ENCODE peak calls at places on chromosomes 5 and 9, in four cellular contexts. D, F, R and I are unnamed samples.

GRCh38 chr5:42875785-42876374 is 64.2 kb upstream of the SELENOP start:
- DNase-seq in D (no peak), F (no peak), R (no peak), I (no peak)

GRCh38 chr5:157827429-157827828 is 31.5 kb downstream of the CLINT1 start:
- DNase-seq in D (no peak), F (no peak), R (no peak), I (no peak)

GRCh38 chr5:125412561-125413535 is 666.4 kb upstream of the ZNF608 start:
- DNase-seq in D (peak), F (peak), R (no peak), I (no peak)

GRCh38 chr5:87053134-87053533 is 214.5 kb upstream of the RASA1 start:
- DNase-seq in D (no peak), F (no peak), R (no peak), I (no peak)

GRCh38 chr5:68845121-68845520 is 248.7 kb upstream of the SLC30A5 start:
- DNase-seq in D (no peak), F (no peak), R (no peak), I (no peak)

GRCh38 chr9:102631559-102631958 is 363.6 kb upstream of the CYLC2 start:
- DNase-seq in D (no peak), F (no peak), R (no peak), I (no peak)

GRCh38 chr9:96557921-96558320 is 61.7 kb downstream of the CDC14B start:
- DNase-seq in D (no peak), F (no peak), R (no peak), I (no peak)

GRCh38 chr9:102941868-102942267 is 53.3 kb upstream of the CYLC2 start:
- DNase-seq in D (no peak), F (no peak), R (no peak), I (no peak)

GRCh38 chr5:20020235-20020634 is 32.2 kb upstream of the CDH18 start:
- DNase-seq in D (no peak), F (no peak), R (no peak), I (no peak)

GRCh38 chr5:139075066-139076050 is 122.8 kb downstream of the SIL1 start:
- DNase-seq in D (no peak), F (no peak), R (no peak), I (no peak)

GRCh38 chr5:61348437-61348836 is 16.4 kb downstream of the ZSWIM6 start:
- DNase-seq in D (no peak), F (no peak), R (no peak), I (no peak)

GRCh38 chr9:76419782-76420380 is 25.7 kb upstream of the RFK start:
- DNase-seq in D (no peak), F (no peak), R (peak), I (no peak)

GRCh38 chr5:143720689-143721088 is 91.3 kb upstream of the HMHB1 start:
- DNase-seq in D (no peak), F (no peak), R (no peak), I (no peak)

GRCh38 chr9:111294691-111295451 is 35.2 kb downstream of the OR2K2 start:
- DNase-seq in D (no peak), F (no peak), R (no peak), I (no peak)

GRCh38 chr9:36781532-36781931 is 208.8 kb downstream of the MELK start:
- DNase-seq in D (no peak), F (no peak), R (peak), I (no peak)

DNA sequence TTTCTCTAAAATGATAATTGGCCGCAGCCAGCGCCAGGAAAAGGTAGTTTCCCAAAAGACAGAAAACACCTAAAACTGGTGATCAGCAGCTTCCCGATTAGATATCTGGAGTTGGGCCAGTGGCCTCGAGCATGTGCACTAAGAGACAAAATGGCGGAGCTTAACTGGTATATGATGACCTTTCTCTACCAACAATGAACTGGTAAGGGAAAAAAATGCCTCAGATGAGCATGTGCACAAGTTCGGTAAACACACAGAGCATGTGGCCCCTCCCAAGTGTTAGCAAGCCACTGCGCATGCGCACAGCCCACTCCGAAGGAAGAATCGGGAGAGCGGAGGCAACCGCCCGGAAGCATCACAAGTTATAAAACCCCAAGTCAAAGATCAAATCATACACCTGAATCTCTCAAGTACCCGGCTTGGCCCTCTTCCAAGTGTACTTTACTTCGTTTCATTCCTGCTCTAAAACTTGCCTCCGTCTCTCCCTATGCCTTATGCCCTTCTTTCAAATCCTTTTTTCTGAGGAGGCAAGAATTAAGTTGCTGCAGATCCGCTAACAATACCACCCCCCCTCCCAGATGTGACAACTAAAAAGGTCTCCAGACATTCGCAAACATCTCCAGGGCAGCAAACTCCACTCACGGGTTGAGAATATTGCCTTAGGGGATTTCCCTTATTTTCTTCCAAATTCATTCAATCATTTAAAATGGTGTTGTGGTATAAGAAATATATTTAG is 15.0 kb upstream of the PTBP3 start:
- DNase-seq in D (peak), F (peak), R (no peak), I (peak)
- TF ChIP-seq POLR2A in D (no peak), F (no peak), R (no peak), I (no peak)

GRCh38 chr9:98248737-98249474 is 6.5 kb downstream of the TBC1D2 start:
- DNase-seq in D (peak), F (peak), R (no peak), I (no peak)
- TF ChIP-seq POLR2A in D (no peak), F (no peak), R (no peak), I (no peak)

GRCh38 chr5:141525659-141526058 is 36.8 kb downstream of the PCDHGC5 start:
- DNase-seq in D (no peak), F (peak), R (no peak), I (no peak)
- TF ChIP-seq POLR2A in D (no peak), F (no peak), R (no peak), I (no peak)

GRCh38 chr9:87120610-87121009 is 173.3 kb upstream of the GAS1 start:
- DNase-seq in D (no peak), F (no peak), R (no peak), I (no peak)

GRCh38 chr9:87125819-87126218 is 178.5 kb upstream of the GAS1 start:
- DNase-seq in D (no peak), F (no peak), R (no peak), I (no peak)

GRCh38 chr9:87122947-87123685 is 175.8 kb upstream of the GAS1 start:
- DNase-seq in D (no peak), F (no peak), R (no peak), I (no peak)

GRCh38 chr9:87127543-87127942 is 180.2 kb upstream of the GAS1 start:
- DNase-seq in D (no peak), F (no peak), R (no peak), I (no peak)

DNA sequence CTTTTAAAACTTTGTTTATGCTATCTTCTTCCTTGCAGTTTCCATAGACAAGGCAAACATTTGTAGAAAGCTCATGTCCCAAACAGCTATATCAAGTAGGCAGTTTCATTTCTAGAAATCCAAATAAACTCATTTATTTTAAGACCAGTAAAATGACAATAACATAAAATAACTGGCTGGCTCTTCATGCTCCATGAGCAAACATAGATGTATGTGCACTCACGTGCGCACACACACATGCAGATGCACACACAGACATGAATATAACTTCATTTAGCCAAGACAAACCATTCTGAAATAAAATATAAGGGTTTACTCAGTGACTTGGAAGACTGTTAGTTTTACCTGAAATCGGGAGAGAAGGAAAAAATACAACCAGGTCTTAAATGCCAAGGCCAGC is 176.5 kb upstream of the GAS1 start:
- DNase-seq in D (no peak), F (no peak), R (no peak), I (no peak)
- TF ChIP-seq POLR2A in D (no peak), F (no peak), R (no peak), I (no peak)

DNA sequence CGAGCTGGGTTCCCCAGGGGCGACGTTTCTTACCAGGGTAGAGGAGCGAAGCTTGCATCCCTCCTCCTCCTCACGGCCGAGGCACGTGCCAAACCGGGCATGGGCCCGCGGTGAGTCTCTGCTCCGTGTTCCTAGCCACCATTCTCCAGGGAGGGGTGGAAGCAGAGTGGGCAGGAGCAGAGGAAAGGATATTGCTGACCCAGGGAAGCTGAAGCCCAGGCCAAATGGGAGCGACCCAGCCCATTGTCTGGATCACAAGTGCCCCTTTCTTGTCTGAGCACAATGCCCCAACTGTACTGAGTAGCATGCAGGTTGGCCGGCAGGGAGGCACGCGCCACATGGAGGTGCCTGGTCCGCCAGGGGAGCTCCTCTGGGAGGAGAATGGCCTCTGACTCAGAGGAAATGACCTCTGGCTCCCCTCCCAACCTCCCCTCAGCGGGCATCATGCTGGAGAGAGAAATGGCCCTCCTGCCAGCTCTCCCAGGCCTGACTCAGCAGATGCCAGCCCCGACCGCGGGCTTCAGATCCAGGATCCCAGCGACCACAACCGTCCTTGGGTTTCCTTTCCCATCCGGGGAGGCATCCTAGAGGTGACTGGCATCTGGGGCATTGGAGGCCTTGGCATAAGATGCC is 1.1 kb downstream of the PRR7 start:
- DNase-seq in D (no peak), F (no peak), R (peak), I (no peak)
- TF ChIP-seq POLR2A in D (no peak), F (no peak), R (no peak), I (no peak)

GRCh38 chr5:135454946-135455345 is 2.8 kb upstream of the TIFAB start:
- DNase-seq in D (peak), F (no peak), R (no peak), I (no peak)

GRCh38 chr5:135457424-135458071 is 5.4 kb upstream of the TIFAB start:
- DNase-seq in D (peak), F (peak), R (peak), I (peak)

GRCh38 chr5:135458356-135458755 is 6.2 kb upstream of the TIFAB start:
- DNase-seq in D (no peak), F (no peak), R (no peak), I (no peak)

GRCh38 chr5:135455876-135456237 is 3.7 kb upstream of the TIFAB start:
- DNase-seq in D (peak), F (no peak), R (no peak), I (no peak)

DNA sequence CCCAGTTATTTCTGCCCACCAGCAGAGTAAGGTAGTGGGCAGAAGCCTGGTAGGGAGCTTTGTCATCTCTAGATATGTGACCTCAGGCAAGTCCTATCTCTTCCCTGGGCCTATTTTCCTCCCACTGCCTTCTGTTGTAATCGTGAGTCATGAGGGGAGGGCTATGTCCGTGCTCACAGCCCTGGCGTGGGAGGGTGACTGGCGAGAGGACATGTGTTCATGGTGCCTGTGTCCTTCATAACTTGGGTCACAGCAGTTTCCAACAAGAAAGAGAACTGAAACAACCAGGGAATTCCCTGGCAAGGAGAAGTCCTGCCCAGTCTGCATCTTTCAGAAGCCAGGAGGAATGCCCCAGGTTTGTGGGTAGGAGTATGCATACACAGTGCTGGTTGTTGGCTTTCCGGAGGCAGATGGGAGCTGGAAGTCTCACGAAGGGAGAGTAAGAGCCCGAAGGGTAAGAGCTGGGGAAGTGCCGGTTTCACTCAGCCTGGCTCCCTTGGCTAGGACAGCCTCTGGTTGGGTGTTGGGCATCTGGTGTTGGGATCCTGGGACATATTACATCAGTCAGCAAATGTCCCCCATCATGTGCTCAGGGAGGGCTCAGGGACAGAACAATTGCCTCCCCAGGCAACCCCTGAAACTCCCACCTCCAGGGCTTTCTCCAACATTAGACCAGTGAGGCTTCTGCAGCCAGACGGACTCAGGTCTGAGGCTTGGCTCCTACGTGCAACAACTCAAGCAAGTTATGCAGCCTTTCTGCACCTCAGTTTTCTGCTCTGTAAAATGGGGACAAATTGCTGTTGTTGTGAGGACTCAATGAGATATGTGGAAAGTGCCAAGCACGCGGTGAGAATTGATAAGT is 4.3 kb upstream of the TIFAB start:
- DNase-seq in D (peak), F (peak), R (peak), I (no peak)
- TF ChIP-seq POLR2A in D (no peak), F (no peak), R (no peak), I (no peak)

GRCh38 chr9:128684325-128685021 is 4.5 kb upstream of the SET start:
- DNase-seq in D (peak), F (peak), R (peak), I (peak)

GRCh38 chr9:128684065-128684324 is 5.0 kb upstream of the SET start:
- DNase-seq in D (no peak), F (no peak), R (no peak), I (no peak)

GRCh38 chr9:128685022-128685332 is 4.0 kb upstream of the SET start:
- DNase-seq in D (no peak), F (no peak), R (no peak), I (no peak)

GRCh38 chr9:128685636-128686489 is 3.2 kb upstream of the SET start:
- DNase-seq in D (no peak), F (peak), R (no peak), I (no peak)

DNA sequence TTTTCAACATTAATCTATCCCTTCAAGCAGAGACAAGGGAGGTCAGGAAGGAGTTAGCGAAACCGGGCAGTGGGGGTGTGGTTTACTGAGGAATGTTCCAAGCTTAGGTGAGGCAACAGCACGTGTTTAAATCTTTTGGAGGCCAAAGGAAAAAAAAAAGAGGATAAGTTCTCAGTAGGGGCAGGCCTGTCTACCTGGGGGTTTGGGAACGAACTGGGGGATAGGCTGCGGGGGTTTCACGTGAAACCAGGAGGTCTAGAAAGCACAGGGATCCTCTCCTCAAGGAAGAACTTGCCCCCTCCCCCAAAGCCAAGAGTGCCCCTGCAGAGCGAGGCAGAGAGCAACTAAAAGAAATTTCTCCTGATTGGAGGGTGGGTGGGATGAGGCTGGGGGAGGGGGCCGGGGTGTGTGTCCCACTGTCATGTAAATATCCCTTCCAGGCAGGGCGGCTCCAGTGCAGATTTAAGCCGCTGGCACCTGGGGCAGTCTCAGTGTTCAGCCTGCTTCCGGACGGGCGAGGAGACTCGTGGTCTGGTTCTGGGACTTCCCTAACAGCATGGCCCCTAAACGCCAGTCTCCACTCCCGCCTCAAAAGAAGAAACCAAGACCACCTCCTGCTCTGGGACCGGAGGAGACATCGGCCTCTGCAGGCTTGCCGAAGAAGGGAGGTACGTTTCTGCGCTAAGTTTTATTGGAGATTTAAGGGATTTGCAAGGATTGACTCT is 5.5 kb upstream of the SET start:
- DNase-seq in D (peak), F (peak), R (no peak), I (no peak)
- TF ChIP-seq POLR2A in D (no peak), F (no peak), R (no peak), I (peak)